ENCODE peak calls at places on chromosomes 5 and 9, in ten cellular contexts. One of them, this sample, is unnamed.

GRCh38 chr5:151664694-151665583 is 21.8 kb downstream of the SPARC start:
- DNase-seq in stimulated activated CD4-positive, alpha-beta T cell treated with anti-CD3 and anti-CD28 coated beads, Interleukin-15, amount 100 ng/mL, for 24 hours: no peak
- DNase-seq in NCI-H82: no peak
- DNase-seq in neural progenitor cell: no peak
- DNase-seq in left colon: no peak
- DNase-seq in H7: no peak
- DNase-seq in T-helper 9 cell: no peak
- DNase-seq in aorta: peak; percentile 69
- DNase-seq in iris pigment epithelial cell: no peak
- DNase-seq in hippocampal formation: no peak
- DNase-seq in this sample: peak; percentile 84

GRCh38 chr5:56816546-56817081 is 1.3 kb downstream of the MAP3K1 start:
- DNase-seq in stimulated activated CD4-positive, alpha-beta T cell treated with anti-CD3 and anti-CD28 coated beads, Interleukin-15, amount 100 ng/mL, for 24 hours: peak; percentile 73
- DNase-seq in NCI-H82: peak; percentile 74
- DNase-seq in neural progenitor cell: peak; percentile 75
- DNase-seq in left colon: peak; percentile 64
- DNase-seq in H7: peak; percentile 80
- DNase-seq in T-helper 9 cell: peak; percentile 48
- DNase-seq in aorta: peak; percentile 69
- DNase-seq in iris pigment epithelial cell: peak; percentile 50
- DNase-seq in hippocampal formation: no peak
- DNase-seq in this sample: peak; percentile 75

GRCh38 chr9:121075251-121076036 is 689 bp downstream of the CNTRL start:
- DNase-seq in stimulated activated CD4-positive, alpha-beta T cell treated with anti-CD3 and anti-CD28 coated beads, Interleukin-15, amount 100 ng/mL, for 24 hours: no peak
- DNase-seq in NCI-H82: no peak
- DNase-seq in neural progenitor cell: peak; percentile 28
- DNase-seq in left colon: no peak
- DNase-seq in H7: no peak
- DNase-seq in T-helper 9 cell: no peak
- DNase-seq in aorta: no peak
- DNase-seq in iris pigment epithelial cell: peak; percentile 28
- DNase-seq in hippocampal formation: peak; percentile 44
- DNase-seq in this sample: no peak

GRCh38 chr9:135173066-135173465 is 85.6 kb downstream of the OLFM1 start:
- DNase-seq in stimulated activated CD4-positive, alpha-beta T cell treated with anti-CD3 and anti-CD28 coated beads, Interleukin-15, amount 100 ng/mL, for 24 hours: no peak
- DNase-seq in NCI-H82: no peak
- DNase-seq in neural progenitor cell: no peak
- DNase-seq in left colon: no peak
- DNase-seq in H7: no peak
- DNase-seq in T-helper 9 cell: no peak
- DNase-seq in aorta: no peak
- DNase-seq in iris pigment epithelial cell: no peak
- DNase-seq in hippocampal formation: no peak
- DNase-seq in this sample: no peak

GRCh38 chr5:131637694-131638093 is 2.7 kb upstream of the RAPGEF6 start:
- DNase-seq in stimulated activated CD4-positive, alpha-beta T cell treated with anti-CD3 and anti-CD28 coated beads, Interleukin-15, amount 100 ng/mL, for 24 hours: no peak
- DNase-seq in NCI-H82: no peak
- DNase-seq in neural progenitor cell: no peak
- DNase-seq in left colon: no peak
- DNase-seq in H7: no peak
- DNase-seq in T-helper 9 cell: no peak
- DNase-seq in aorta: no peak
- DNase-seq in iris pigment epithelial cell: no peak
- DNase-seq in hippocampal formation: no peak
- DNase-seq in this sample: no peak

GRCh38 chr5:177557041-177557647 is 2.8 kb upstream of the FAM193B start:
- DNase-seq in stimulated activated CD4-positive, alpha-beta T cell treated with anti-CD3 and anti-CD28 coated beads, Interleukin-15, amount 100 ng/mL, for 24 hours: no peak
- DNase-seq in NCI-H82: no peak
- DNase-seq in neural progenitor cell: no peak
- DNase-seq in left colon: peak; percentile 19
- DNase-seq in H7: no peak
- DNase-seq in T-helper 9 cell: no peak
- DNase-seq in aorta: no peak
- DNase-seq in iris pigment epithelial cell: no peak
- DNase-seq in hippocampal formation: no peak
- DNase-seq in this sample: peak; percentile 35

GRCh38 chr5:10695055-10695649 is 65.9 kb downstream of the DAP start:
- DNase-seq in stimulated activated CD4-positive, alpha-beta T cell treated with anti-CD3 and anti-CD28 coated beads, Interleukin-15, amount 100 ng/mL, for 24 hours: peak; percentile 24
- DNase-seq in NCI-H82: peak; percentile 70
- DNase-seq in neural progenitor cell: peak; percentile 72
- DNase-seq in left colon: peak; percentile 77
- DNase-seq in H7: peak; percentile 83
- DNase-seq in T-helper 9 cell: no peak
- DNase-seq in aorta: peak; percentile 81
- DNase-seq in iris pigment epithelial cell: peak; percentile 72
- DNase-seq in hippocampal formation: peak; percentile 72
- DNase-seq in this sample: peak; percentile 82

GRCh38 chr5:152264656-152265055 is 140.4 kb downstream of the NMUR2 start:
- DNase-seq in stimulated activated CD4-positive, alpha-beta T cell treated with anti-CD3 and anti-CD28 coated beads, Interleukin-15, amount 100 ng/mL, for 24 hours: no peak
- DNase-seq in NCI-H82: no peak
- DNase-seq in neural progenitor cell: no peak
- DNase-seq in left colon: no peak
- DNase-seq in H7: no peak
- DNase-seq in T-helper 9 cell: no peak
- DNase-seq in aorta: no peak
- DNase-seq in iris pigment epithelial cell: no peak
- DNase-seq in hippocampal formation: no peak
- DNase-seq in this sample: no peak

GRCh38 chr5:54895816-54896341 is 89.5 kb downstream of the ESM1 start:
- DNase-seq in stimulated activated CD4-positive, alpha-beta T cell treated with anti-CD3 and anti-CD28 coated beads, Interleukin-15, amount 100 ng/mL, for 24 hours: no peak
- DNase-seq in NCI-H82: peak; percentile 50
- DNase-seq in neural progenitor cell: peak; percentile 58
- DNase-seq in left colon: peak; percentile 7
- DNase-seq in H7: peak; percentile 19
- DNase-seq in T-helper 9 cell: no peak
- DNase-seq in aorta: no peak
- DNase-seq in iris pigment epithelial cell: peak; percentile 71
- DNase-seq in hippocampal formation: peak; percentile 54
- DNase-seq in this sample: peak; percentile 67

GRCh38 chr5:88663793-88664216 is 219.2 kb downstream of the MEF2C start:
- DNase-seq in stimulated activated CD4-positive, alpha-beta T cell treated with anti-CD3 and anti-CD28 coated beads, Interleukin-15, amount 100 ng/mL, for 24 hours: no peak
- DNase-seq in NCI-H82: no peak
- DNase-seq in neural progenitor cell: peak; percentile 53
- DNase-seq in left colon: no peak
- DNase-seq in H7: no peak
- DNase-seq in T-helper 9 cell: no peak
- DNase-seq in aorta: no peak
- DNase-seq in iris pigment epithelial cell: no peak
- DNase-seq in hippocampal formation: peak; percentile 93
- DNase-seq in this sample: no peak